ENCODE peak calls at places on chromosomes 12 and 14, in four cellular contexts. D is B cell, A is brain microvascular endothelial cell, P is foreskin keratinocyte. J is an unnamed sample.

GRCh38 chr12:123278150-123278627 is 6.5 kb upstream of the CDK2AP1 start:
- DNase-seq in D (no peak), A (no peak), P (no peak), J (peak; percentile 53)

GRCh38 chr12:132291402-132292175 is 37.8 kb downstream of the GALNT9 start:
- DNase-seq in D (no peak), A (no peak), P (no peak), J (no peak)

GRCh38 chr14:43140453-43140852 is 1366.6 kb downstream of the FSCB start:
- DNase-seq in D (no peak), A (no peak), P (no peak), J (no peak)

GRCh38 chr12:57927086-57927485 is 14.3 kb upstream of the ATP23 start:
- DNase-seq in D (no peak), A (no peak), P (no peak), J (no peak)

GRCh38 chr12:104291867-104292524 is 11.5 kb upstream of the EID3 start:
- DNase-seq in D (no peak), A (no peak), P (no peak), J (no peak)

GRCh38 chr12:103688659-103689058 is 101.6 kb downstream of the STAB2 start:
- DNase-seq in D (no peak), A (no peak), P (no peak), J (no peak)

GRCh38 chr12:68374315-68374982 is 42.3 kb upstream of the MDM1 start:
- DNase-seq in D (no peak), A (no peak), P (peak; percentile 24), J (peak; percentile 78)

GRCh38 chr12:132921685-132922084 is 34.3 kb upstream of the CHFR start:
- DNase-seq in D (no peak), A (no peak), P (no peak), J (no peak)

GRCh38 chr12:49342914-49343731 is 3.6 kb upstream of the DNAJC22 start:
- DNase-seq in D (peak; percentile 64), A (no peak), P (no peak), J (peak; percentile 72)

GRCh38 chr12:89731064-89731463 is 22.4 kb upstream of the ATP2B1 start:
- DNase-seq in D (no peak), A (peak; percentile 30), P (peak; percentile 11), J (no peak)

GRCh38 chr12:47710283-47710682 is 4.5 kb upstream of the RPAP3 start:
- DNase-seq in D (no peak), A (no peak), P (no peak), J (no peak)

GRCh38 chr12:42630323-42630722 is 40.8 kb upstream of the PRICKLE1 start:
- DNase-seq in D (no peak), A (no peak), P (no peak), J (no peak)

GRCh38 chr12:69068431-69068830 is 135.5 kb upstream of the CPM start:
- DNase-seq in D (no peak), A (no peak), P (peak; percentile 81), J (peak; percentile 41)

GRCh38 chr14:33899723-33900341 is 51.0 kb downstream of the EGLN3 start:
- DNase-seq in D (no peak), A (no peak), P (no peak), J (no peak)

GRCh38 chr14:91872011-91872476 is 4.7 kb upstream of the TC2N start:
- DNase-seq in D (peak; percentile 38), A (no peak), P (no peak), J (peak; percentile 79)

GRCh38 chr14:97273540-97273939 is 476.4 kb downstream of the VRK1 start:
- DNase-seq in D (no peak), A (no peak), P (no peak), J (no peak)

GRCh38 chr12:122850695-122851350 is 15.6 kb downstream of the HIP1R start:
- DNase-seq in D (peak; percentile 43), A (no peak), P (no peak), J (no peak)

GRCh38 chr14:59691266-59691665 is 114.7 kb upstream of the CCDC175 start:
- DNase-seq in D (no peak), A (no peak), P (no peak), J (no peak)

GRCh38 chr12:29710104-29710503 is 73.6 kb downstream of the TMTC1 start:
- DNase-seq in D (no peak), A (no peak), P (no peak), J (peak; percentile 1)

GRCh38 chr12:99907210-99907609 is 77.5 kb downstream of the ANKS1B start:
- DNase-seq in D (no peak), A (no peak), P (no peak), J (no peak)

GRCh38 chr14:56002876-56003625 is 115.2 kb upstream of the PELI2 start:
- DNase-seq in D (no peak), A (no peak), P (no peak), J (peak; percentile 80)

GRCh38 chr12:67690656-67691055 is 42.1 kb downstream of the DYRK2 start:
- DNase-seq in D (no peak), A (no peak), P (no peak), J (no peak)

GRCh38 chr14:81831128-81831815 is 297.6 kb upstream of the SEL1L start:
- DNase-seq in D (no peak), A (no peak), P (peak; percentile 10), J (no peak)

GRCh38 chr12:52913424-52913821 is 8.5 kb upstream of the KRT8 start:
- DNase-seq in D (no peak), A (no peak), P (no peak), J (no peak)

GRCh38 chr14:54322668-54323380 is 74.0 kb upstream of the CDKN3 start:
- DNase-seq in D (no peak), A (no peak), P (no peak), J (no peak)

GRCh38 chr12:97404549-97404948 is 58.1 kb upstream of the RMST start:
- DNase-seq in D (peak; percentile 9), A (peak; percentile 0), P (peak; percentile 15), J (peak; percentile 17)

GRCh38 chr14:85542623-85543022 is 12.7 kb downstream of the FLRT2 start:
- DNase-seq in D (no peak), A (no peak), P (no peak), J (no peak)

GRCh38 chr14:98172243-98172778 is 1099.7 kb downstream of the BCL11B start:
- DNase-seq in D (no peak), A (no peak), P (no peak), J (no peak)

GRCh38 chr14:53515264-53515663 is 362.1 kb upstream of the DDHD1 start:
- DNase-seq in D (no peak), A (no peak), P (no peak), J (no peak)

GRCh38 chr14:92926931-92927330 is 4.0 kb downstream of the CHGA start:
- DNase-seq in D (no peak), A (no peak), P (no peak), J (no peak)

GRCh38 chr12:64639466-64639865 is 29.2 kb downstream of the RASSF3 start:
- DNase-seq in D (no peak), A (no peak), P (no peak), J (no peak)

GRCh38 chr12:93884794-93885460 is 207.8 kb downstream of the CRADD start:
- DNase-seq in D (no peak), A (peak; percentile 47), P (no peak), J (no peak)

DNA sequence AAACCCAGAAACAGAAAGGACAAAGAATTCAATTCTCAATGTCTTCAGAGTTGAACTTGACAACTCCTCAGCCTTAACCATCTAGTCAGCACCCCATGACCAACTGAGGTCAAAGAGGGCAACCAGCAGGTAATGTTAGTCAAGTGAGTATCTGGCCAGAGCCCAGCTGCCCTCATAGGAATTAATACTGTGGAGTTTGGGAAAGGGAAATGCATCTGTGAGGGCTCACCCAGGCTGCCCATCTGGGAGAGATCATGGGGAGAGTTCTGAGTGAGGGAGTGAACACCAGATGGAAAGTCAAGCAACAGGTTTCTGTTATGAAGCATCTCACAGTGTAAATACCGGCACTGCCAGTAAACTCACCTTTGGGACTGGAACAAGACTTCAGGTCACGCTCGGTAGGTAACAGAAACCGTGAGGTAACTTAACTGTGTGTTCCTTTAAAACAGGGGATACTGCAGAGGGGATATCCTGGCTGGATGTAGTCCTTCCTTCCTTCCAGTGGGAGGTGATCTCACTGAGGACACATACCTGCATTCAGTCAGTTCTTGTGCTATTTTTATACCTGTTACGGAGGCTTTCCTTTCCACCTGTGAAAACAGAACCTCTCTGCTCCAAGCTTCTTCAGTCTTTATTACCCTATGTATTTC is 94.4 kb downstream of the DAD1 start:
- DNase-seq in D (no peak), A (no peak), P (no peak), J (no peak)
- TF ChIP-seq CTCF in D (no peak), A (no peak), P (peak; percentile 13), J (no peak)

DNA sequence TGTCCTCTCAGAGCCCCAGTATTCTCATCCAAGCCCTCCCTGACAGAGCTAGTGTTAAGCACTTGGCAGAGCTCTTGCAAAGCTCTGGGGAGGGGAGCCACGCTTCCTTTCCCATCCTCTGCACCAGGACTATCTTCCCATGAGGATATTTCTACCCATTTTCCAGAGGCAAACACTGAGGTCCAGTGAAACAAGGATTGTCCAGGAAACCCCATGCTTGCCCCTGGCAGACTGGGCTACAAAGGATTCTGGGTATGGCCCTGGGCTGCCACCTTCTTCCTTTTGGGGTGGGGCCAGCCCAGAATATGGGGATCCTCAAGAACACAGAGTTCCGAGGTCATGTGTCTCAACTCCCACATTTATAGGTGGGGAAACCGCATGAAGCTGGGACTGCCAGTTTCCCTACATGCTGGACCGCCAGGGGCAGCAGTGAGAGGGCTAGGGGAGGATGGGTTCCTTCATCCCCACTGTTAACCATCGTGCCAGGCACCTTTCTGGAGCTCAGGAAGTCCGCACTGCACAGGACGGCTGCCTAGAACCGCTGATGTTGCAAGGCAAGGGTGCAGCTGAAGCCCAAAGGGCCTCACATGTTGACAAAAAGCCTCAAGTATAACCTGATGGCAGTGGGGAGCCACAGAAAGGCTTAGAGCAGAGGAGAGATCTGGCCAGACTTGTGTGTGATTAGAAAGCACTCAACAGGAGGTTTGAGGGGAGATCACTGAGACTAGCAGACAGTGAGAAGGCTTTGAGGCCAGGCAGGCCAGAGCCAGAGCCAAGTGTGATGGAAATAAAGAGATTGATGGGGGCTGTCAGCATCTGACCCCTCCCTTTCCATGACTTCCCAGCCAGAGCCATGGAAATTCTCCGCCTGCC is 5.5 kb upstream of the CCDC85C start:
- DNase-seq in D (no peak), A (no peak), P (no peak), J (peak; percentile 29)
- TF ChIP-seq CTCF in D (peak; percentile 25), A (peak; percentile 90), P (peak; percentile 55), J (no peak)

DNA sequence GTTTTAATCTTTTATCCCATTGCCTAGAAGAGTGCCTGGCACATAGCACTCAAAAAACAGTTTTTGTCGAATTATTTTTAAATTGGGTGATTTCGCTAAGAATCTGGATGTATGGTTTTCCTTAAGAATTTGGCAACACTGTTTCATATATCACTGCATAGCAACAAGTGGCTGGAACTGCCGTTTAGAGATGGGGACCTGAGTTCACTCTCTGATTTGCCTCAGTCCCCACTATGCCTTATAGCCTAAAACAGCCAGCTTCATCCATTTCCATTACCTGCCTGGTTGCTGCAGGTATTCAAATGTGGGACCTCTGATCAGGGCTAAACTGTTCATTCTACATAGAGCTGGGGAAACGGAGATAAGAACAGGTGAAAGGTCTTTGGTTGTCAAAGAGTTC is 1.8 kb downstream of the HEBP1 start:
- DNase-seq in D (no peak), A (no peak), P (no peak), J (no peak)
- TF ChIP-seq CTCF in D (no peak), A (no peak), P (no peak), J (no peak)

DNA sequence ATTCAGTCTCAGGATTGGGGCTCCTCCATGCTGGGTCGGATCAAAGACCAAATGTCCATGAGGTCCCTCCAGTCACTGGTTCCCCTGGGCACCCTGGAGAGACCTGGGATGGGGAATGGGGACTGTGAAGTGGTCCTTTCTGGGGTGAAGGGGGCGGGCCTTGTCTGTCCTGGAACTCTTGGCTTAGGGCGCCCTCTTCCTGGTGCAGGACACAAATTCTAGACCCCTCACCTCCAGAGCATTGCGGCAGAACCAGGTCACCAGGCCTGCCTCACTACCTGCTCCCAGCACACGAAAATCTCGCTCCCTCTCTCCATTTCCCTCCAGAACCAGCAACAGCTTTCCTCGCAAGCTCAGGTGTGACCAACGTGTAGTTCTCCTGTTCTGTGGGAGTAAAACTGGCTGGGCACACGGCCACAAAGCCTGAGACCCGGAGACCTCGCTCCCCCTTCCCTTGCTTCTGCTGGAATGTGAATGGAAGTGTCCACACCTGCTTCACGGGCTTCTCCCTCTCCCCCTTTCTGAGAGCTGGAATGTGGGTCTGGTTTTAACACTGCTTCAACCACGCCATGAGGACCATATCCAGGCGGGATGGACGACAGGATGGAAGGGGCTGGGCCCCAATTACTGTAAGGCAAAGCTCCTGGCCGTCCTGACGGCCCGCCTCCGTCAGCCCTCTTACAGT is 112.7 kb downstream of the SCARB1 start:
- DNase-seq in D (no peak), A (no peak), P (no peak), J (peak; percentile 36)
- TF ChIP-seq CTCF in D (no peak), A (peak; percentile 31), P (peak; percentile 48), J (no peak)

J was measured in activated CD8-positive, alpha-beta T cell treated with anti-CD3 and anti-CD28 coated beads for 36 hours.